ENCODE peak calls at places on chromosomes 13 and 19, in eight cellular contexts. Z is GM23338; F is CD8-positive, alpha-beta memory T cell; W is mammary epithelial cell; L is right lobe of liver; J is tibial artery; N is HCT116; T is adipocyte. Q is an unnamed sample. For H3K4me1, the result is how much of the 10 kb centered on the place peaks cover.

GRCh38 chr19:853014-853553 is 981 bp downstream of the ELANE start:
- DNase-seq in L (no peak), Z (no peak), J (no peak), W (no peak), N (no peak), T (no peak), F (no peak), Q (no peak)

GRCh38 chr19:35107541-35107939 is 8.1 kb upstream of the FXYD3 start:
- DNase-seq in L (no peak), J (no peak), T (no peak), Z (no peak), F (no peak), N (peak), W (peak), Q (peak)

GRCh38 chr13:35514166-35514565 is 37.7 kb upstream of the MAB21L1 start:
- DNase-seq in F (no peak), T (no peak), N (no peak), L (no peak), W (no peak), Z (no peak), J (no peak), Q (no peak)

GRCh38 chr13:31198524-31198923 is 1.3 kb upstream of the B3GLCT start:
- DNase-seq in J (no peak), F (no peak), L (no peak), T (no peak), Z (no peak), W (no peak), N (no peak), Q (no peak)

GRCh38 chr13:28046981-28047380 is 53.4 kb downstream of the FLT3 start:
- DNase-seq in W (no peak), J (no peak), N (no peak), L (no peak), F (no peak), Z (no peak), T (peak), Q (no peak)

GRCh38 chr13:107370036-107370785 is 802.3 kb upstream of the ARGLU1 start:
- DNase-seq in J (no peak), T (peak), Z (no peak), L (no peak), W (no peak), N (no peak), F (no peak), Q (no peak)

GRCh38 chr19:51274037-51274370 is 23.1 kb downstream of the SIGLECL1 start:
- DNase-seq in Z (no peak), N (no peak), W (no peak), F (no peak), L (no peak), T (no peak), J (no peak), Q (no peak)

GRCh38 chr13:40096357-40096911 is 441.0 kb downstream of the COG6 start:
- DNase-seq in F (peak), Z (no peak), W (no peak), T (no peak), L (no peak), J (no peak), N (no peak), Q (peak)

GRCh38 chr13:25192936-25193335 is 20.8 kb upstream of the AMER2 start:
- DNase-seq in Z (no peak), F (no peak), W (no peak), J (no peak), N (no peak), T (no peak), L (no peak), Q (no peak)

GRCh38 chr13:92826197-92826596 is 400.4 kb upstream of the GPC6 start:
- DNase-seq in L (no peak), T (no peak), W (no peak), Z (no peak), F (no peak), J (no peak), N (no peak), Q (no peak)

GRCh38 chr19:38346837-38347236 is 11.2 kb downstream of the CATSPERG start:
- DNase-seq in N (no peak), Z (no peak), W (no peak), T (no peak), F (no peak), L (no peak), J (no peak), Q (no peak)

DNA sequence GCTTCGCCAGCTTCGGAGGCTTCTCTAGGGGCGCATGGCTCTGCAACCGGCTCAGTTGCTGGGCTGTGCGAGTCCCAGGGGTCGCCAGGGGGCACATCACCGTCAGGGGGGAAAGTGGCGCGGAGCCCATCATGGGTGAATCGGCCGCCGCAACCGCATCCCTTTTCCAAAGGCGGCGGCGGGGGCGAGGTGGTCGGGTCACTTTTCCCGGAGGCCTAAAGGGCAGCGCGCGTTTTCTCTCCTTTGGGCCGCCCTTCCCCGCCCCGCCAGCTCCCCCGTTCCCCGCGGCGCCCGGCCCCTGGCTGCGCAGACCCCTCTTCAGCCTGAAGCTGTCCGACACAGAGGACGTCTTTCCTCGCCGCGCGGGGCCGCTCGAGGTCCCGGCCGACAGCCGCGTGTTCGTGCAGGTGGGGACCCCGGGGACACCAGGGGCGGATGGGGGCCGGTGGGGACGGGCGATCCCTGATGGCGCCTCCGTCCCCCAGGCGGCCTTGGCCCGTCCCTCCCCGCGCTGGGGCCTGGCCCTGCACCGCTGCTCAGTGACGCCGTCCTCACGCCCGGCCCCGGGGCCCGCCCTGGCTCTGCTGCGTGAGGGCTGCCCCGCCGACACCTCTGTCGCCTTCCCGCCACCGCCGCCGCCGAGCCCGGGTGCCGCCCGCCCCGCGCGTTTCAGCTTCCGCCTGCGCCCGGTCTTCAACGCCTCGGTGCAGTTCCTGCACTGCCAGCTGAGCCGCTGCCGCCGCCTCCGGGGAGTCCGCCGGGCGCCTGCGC is 1.7 kb downstream of the TGFBR3L start:
- DNase-seq in J (no peak), W (no peak), N (no peak), L (peak), F (peak), T (peak), Z (peak), Q (no peak)
- H3K4me3 ChIP-seq in J (peak), W (no peak), N (peak), L (no peak), F (no peak), T (no peak), Z (peak), Q (no peak)

GRCh38 chr19:41410655-41411054 is 13.0 kb downstream of the BCKDHA start:
- DNase-seq in T (no peak), J (no peak), L (no peak), W (no peak), F (no peak), N (no peak), Z (no peak), Q (no peak)

GRCh38 chr19:41409288-41409687 is 11.7 kb downstream of the BCKDHA start:
- DNase-seq in L (no peak), F (no peak), T (no peak), J (no peak), N (peak), Z (no peak), W (peak), Q (no peak)

GRCh38 chr19:41405776-41406175 is 8.2 kb downstream of the BCKDHA start:
- DNase-seq in Z (no peak), T (no peak), F (no peak), N (no peak), L (no peak), J (no peak), W (no peak), Q (no peak)

GRCh38 chr19:41407271-41407670 is 9.7 kb downstream of the BCKDHA start:
- DNase-seq in N (no peak), J (no peak), W (no peak), L (no peak), Z (peak), F (no peak), T (no peak), Q (no peak)

DNA sequence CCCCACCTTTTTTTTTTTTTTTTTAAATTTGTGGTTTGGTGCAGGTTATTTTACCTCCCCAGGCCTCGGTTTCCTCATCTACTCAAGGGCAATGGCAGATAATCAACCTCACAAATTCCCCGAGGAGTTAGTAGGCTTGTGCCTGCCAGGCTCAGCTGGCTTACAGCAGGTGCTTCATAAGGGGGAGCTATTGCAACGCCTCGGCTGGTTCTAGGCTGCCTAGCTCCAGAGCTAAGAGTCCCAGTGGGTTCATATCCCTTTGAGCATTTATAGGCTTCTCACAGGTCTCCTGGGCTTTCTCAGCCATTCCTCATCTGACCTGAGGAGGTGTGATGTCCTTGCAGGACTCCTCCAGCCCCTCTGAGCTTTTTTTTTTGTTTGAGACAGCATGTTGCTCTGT is 10.6 kb downstream of the BCKDHA start:
- DNase-seq in F (no peak), W (no peak), N (no peak), T (no peak), L (no peak), Z (peak), J (no peak), Q (no peak)
- H3K4me1 ChIP-seq in F (under half), W (under half), N (under half), T (under half), L (under half), Z (under half), J (under half), Q (under half)

GRCh38 chr19:53057904-53058579 is 13.5 kb downstream of the ERVV-2 start:
- DNase-seq in F (no peak), T (peak), L (no peak), W (peak), J (no peak), N (no peak), Z (peak), Q (no peak)
- H3K4me3 ChIP-seq in F (no peak), T (peak), L (no peak), W (no peak), J (no peak), N (no peak), Z (peak), Q (no peak)

DNA sequence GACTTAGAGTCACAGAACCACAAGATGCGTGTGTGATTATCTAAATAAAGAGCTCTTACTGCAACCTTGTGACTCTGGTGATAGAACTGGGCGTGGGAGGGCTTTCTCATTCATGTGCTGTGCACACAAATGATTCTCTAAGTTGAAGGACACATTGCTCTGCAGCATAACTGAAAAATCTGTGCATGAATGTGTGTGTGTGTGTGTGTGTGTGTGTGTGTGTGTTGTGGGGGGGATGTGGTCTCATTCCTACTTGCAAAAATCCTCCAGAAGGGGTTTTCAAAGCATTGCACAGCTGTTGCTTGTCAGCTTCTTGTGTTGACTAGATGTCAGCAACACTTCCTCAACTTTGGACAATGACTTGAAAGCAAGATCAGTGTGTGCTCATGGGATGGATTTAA is 22.4 kb downstream of the LRCH1 start:
- DNase-seq in J (no peak), F (no peak), T (peak), Z (no peak), N (no peak), W (no peak), L (no peak), Q (no peak)
- H3K4me1 ChIP-seq in J (half or more), F (under half), T (under half), Z (under half), N (under half), W (under half), L (under half), Q (under half)

DNA sequence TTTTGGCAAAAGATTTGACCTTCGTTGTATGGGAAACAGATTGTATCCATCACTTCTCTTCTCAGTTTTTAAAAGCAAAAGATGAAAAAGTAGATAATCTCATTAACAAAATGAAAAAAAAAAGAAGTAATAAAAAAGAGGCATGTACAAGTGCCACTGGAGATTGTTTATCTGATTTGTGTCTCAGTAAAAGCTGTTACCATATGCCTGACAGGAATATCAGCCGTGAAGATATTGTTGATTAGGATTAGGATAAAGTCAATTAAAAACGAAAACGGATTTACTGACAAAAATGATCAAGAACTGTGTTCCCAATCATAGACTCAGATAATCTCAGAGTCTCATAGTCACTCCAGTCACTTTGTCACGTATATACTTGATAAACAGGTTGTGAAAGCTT is 842.1 kb upstream of the SLC10A2 start:
- DNase-seq in F (no peak), Z (no peak), T (no peak), J (no peak), W (no peak), L (no peak), N (no peak), Q (no peak)
- H3K4me3 ChIP-seq in F (no peak), Z (no peak), T (no peak), J (no peak), W (no peak), L (no peak), N (no peak), Q (no peak)

GRCh38 chr19:47321582-47321981 is 10.4 kb upstream of the C5AR2 start:
- DNase-seq in L (no peak), N (no peak), F (no peak), T (no peak), W (no peak), Z (no peak), J (no peak), Q (no peak)
- H3K4me1 ChIP-seq in L (under half), N (under half), F (under half), T (under half), W (under half), Z (under half), J (under half), Q (under half)

GRCh38 chr19:56806639-56807038 is 33.9 kb downstream of the PEG3 start:
- DNase-seq in N (no peak), W (no peak), F (no peak), T (no peak), J (no peak), L (no peak), Z (no peak), Q (no peak)
- H3K4me3 ChIP-seq in N (no peak), W (no peak), F (no peak), T (no peak), J (no peak), L (no peak), Z (no peak), Q (no peak)

DNA sequence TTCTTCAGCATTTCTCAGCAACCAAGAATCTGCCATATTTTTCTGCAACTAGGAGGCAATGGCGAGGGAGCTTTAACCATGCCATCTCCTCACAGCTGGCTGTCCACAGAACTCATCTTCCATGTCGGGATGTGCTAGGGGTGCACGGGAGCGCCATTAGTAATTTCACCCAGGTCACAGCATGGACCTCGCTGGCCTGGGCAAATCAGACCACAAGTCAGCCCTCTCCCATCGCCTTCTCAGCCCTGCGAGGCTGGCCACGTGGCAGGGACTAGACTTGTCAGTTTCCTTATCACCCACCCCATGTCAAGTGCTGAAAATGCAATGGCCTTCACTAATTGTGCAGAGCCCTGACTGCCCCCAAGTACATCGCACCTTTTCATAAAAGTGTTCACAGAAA is 15.7 kb downstream of the COL4A1 start:
- DNase-seq in Z (no peak), W (no peak), N (no peak), F (no peak), T (no peak), L (no peak), J (peak), Q (no peak)
- H3K4me1 ChIP-seq in Z (under half), W (under half), N (under half), F (under half), T (under half), L (under half), J (half or more), Q (under half)

GRCh38 chr19:29538651-29539050 is 12.9 kb downstream of the VSTM2B start:
- DNase-seq in W (no peak), F (no peak), L (no peak), T (no peak), N (no peak), J (no peak), Z (no peak), Q (no peak)
- H3K4me3 ChIP-seq in W (no peak), F (no peak), L (no peak), T (no peak), N (no peak), J (no peak), Z (no peak), Q (no peak)